ENCODE peak calls at places on chromosomes 1 and 21, in four cellular contexts. F, P, H and B are unnamed samples.

GRCh38 chr1:185144233-185144632 is 12.5 kb downstream of the TRMT1L start:
- DNase-seq in F (no peak), P (no peak), H (peak), B (no peak)

GRCh38 chr1:105137543-105138444 is 1388.1 kb downstream of the AMY1C start:
- DNase-seq in F (peak), P (peak), H (no peak), B (peak)

GRCh38 chr1:116179886-116180474 is 68.8 kb downstream of the MAB21L3 start:
- DNase-seq in F (no peak), P (no peak), H (no peak), B (no peak)

GRCh38 chr1:221743416-221744208 is 1.7 kb upstream of the DUSP10 start:
- DNase-seq in F (peak), P (peak), H (no peak), B (peak)

GRCh38 chr1:36326499-36326898 is 3.1 kb upstream of the EVA1B start:
- DNase-seq in F (no peak), P (no peak), H (no peak), B (no peak)

GRCh38 chr1:6235302-6235680 is 473 bp downstream of the ICMT start:
- DNase-seq in F (no peak), P (no peak), H (no peak), B (no peak)

GRCh38 chr1:152679454-152679853 is 4.4 kb downstream of the LCE2C start:
- DNase-seq in F (no peak), P (no peak), H (no peak), B (no peak)

GRCh38 chr1:29391362-29391880 is 155.1 kb downstream of the PTPRU start:
- DNase-seq in F (no peak), P (no peak), H (no peak), B (no peak)

GRCh38 chr1:18724001-18724411 is 93.4 kb downstream of the PAX7 start:
- DNase-seq in F (no peak), P (no peak), H (no peak), B (no peak)

GRCh38 chr1:185207178-185207577 is 50.2 kb downstream of the SWT1 start:
- DNase-seq in F (peak), P (no peak), H (no peak), B (no peak)

GRCh38 chr1:45545019-45545493 is 5.6 kb upstream of the AKR1A1 start:
- DNase-seq in F (no peak), P (no peak), H (no peak), B (no peak)

GRCh38 chr21:28636988-28637691 is 355.5 kb downstream of the LTN1 start:
- DNase-seq in F (no peak), P (no peak), H (peak), B (no peak)

GRCh38 chr1:203168256-203168786 is 7.3 kb downstream of the MYBPH start:
- DNase-seq in F (no peak), P (no peak), H (no peak), B (no peak)

GRCh38 chr1:203167026-203167912 is 8.4 kb downstream of the MYBPH start:
- DNase-seq in F (peak), P (no peak), H (no peak), B (no peak)

GRCh38 chr1:203167913-203168200 is 7.8 kb downstream of the MYBPH start:
- DNase-seq in F (no peak), P (no peak), H (no peak), B (no peak)

GRCh38 chr1:203169770-203170520 is 5.7 kb downstream of the MYBPH start:
- DNase-seq in F (no peak), P (no peak), H (no peak), B (no peak)

DNA sequence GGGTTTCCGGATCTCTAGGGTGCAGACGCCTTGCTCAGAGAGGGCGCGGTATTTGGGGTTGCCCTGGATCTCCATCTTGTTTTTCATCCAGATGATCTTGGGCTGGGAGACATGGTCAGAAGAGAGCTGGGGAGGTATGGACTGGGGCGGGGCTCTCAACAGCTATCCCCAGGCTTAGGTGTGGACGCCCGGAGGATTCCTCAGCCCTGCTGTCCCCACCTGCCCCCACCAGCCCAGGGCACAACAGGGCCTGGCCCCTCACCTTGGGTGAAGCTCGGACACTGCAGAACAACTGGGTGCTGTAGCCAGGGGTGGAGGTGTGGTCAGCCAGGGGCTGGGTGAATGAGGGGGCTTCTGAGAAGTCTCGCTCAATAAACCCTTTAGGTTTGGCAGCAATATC is 6.6 kb downstream of the MYBPH start:
- DNase-seq in F (no peak), P (no peak), H (no peak), B (no peak)
- H2BK15ac ChIP-seq in F (no peak), P (no peak), H (no peak), B (no peak)

GRCh38 chr1:48916121-48917069 is 139.7 kb upstream of the BEND5 start:
- DNase-seq in F (peak), P (peak), H (peak), B (peak)

GRCh38 chr1:48920741-48921330 is 144.1 kb upstream of the BEND5 start:
- DNase-seq in F (no peak), P (no peak), H (no peak), B (no peak)

GRCh38 chr1:48917901-48918603 is 141.4 kb upstream of the BEND5 start:
- DNase-seq in F (peak), P (no peak), H (no peak), B (no peak)

DNA sequence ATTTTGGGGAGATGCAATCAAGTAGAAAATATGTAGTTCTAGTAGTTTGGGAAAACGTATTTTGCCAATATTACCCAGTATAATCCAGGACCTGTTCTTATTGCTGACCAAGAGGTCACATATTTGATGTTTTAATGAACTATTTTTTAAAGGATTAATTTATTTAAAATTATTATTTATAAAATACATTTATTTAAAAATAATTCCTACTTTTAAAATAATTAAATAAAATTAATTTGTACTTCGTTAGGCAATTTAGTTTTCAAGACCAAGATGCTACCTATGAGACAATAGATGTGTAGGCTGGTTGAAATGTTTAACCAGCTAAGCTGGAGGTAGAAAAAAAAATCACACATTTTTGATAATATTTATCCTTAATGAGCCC is 140.4 kb upstream of the BEND5 start:
- DNase-seq in F (no peak), P (no peak), H (no peak), B (no peak)
- H3K56ac ChIP-seq in F (no peak), P (no peak), H (no peak), B (no peak)

DNA sequence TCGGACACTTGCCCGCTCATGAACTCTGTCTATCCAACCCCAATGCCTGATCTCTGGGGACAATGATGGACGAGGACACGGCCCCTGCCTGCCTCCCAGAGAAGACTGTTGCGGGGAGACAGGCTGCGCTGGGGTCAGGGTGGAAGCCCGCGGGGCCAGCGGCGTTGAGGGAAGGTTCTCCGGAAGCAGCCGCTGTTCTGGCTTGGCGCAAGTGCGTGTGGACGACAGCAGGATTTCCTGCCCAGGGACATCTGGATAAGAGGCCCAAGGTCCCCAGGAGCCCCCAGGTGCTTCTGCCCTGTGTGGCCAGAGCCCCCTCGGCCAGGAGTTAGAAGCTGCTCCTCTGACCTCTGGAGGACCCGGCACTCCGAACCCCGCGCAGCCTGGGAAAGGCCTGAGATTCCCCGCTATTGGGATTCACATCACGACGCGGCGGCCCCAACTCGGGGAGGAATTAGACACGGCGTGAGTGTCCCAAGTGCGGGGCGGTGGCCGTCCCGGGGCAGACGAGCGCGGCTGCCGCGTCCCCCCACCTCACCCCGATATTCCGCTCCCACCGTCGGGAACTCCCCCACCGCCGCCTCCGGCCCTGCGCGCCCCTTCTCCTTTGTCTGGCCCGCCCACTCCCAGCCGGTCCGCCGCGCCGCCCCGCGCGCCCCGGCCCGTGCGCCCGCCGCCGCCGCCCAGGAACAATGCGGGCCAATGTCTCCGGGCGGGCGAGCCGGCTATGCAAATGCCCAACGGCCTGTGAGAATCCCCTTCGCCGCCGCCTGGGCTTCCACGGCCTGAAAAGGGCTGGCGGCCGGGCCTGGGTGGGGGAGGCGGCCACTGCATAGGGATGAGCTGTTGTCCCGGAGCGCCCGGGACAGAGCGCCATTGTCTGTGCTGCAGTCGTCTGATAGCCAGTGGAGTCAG is 19.1 kb downstream of the RHBG start:
- DNase-seq in F (peak), P (no peak), H (no peak), B (peak)
- H2BK15ac ChIP-seq in F (no peak), P (peak), H (no peak), B (no peak)

GRCh38 chr21:45805321-45805720 is 161.8 kb downstream of the PCBP3 start:
- DNase-seq in F (no peak), P (no peak), H (no peak), B (no peak)
- H3K56ac ChIP-seq in F (no peak), P (no peak), H (no peak), B (no peak)

DNA sequence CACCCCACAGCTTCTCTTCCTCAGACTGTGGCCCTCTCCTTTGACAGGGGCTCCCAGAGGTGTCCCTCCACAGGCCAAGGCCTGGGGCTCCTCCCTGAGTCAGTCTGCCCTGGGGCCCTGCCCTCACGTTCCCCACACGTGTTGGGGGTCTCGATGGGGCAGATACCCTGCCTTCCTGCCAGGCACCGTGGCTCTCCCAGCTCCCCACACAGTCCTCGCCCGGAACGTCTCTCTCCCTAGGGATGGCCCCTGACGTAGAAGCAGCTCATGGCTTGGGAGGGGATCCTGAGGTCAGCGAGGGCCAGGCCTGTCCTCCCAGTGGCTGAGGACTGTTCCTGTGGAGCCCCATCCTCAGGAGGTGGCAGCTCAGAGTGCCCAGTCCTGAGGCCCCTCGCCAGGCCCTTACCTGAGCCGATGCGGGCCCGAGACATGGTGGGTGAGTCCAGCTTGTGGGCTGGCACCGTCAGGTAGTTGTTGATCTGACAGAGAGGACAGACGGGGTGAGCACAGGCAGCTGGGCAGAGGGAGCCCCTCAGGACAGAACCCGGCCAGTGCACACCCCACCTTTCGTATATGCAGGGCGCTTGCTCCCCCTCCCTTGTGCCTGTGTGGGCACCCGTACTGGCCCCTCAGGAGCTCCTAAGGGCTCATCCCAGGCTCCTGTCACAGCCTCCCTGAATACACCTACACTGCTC is 54.0 kb downstream of the SLC9A1 start:
- DNase-seq in F (no peak), P (no peak), H (no peak), B (no peak)
- H2BK15ac ChIP-seq in F (no peak), P (peak), H (no peak), B (no peak)

GRCh38 chr1:70993841-70994240 is 53.8 kb downstream of the PTGER3 start:
- DNase-seq in F (no peak), P (no peak), H (no peak), B (no peak)

GRCh38 chr1:70992521-70992920 is 55.1 kb downstream of the PTGER3 start:
- DNase-seq in F (no peak), P (no peak), H (no peak), B (no peak)

GRCh38 chr1:70994753-70995152 is 52.9 kb downstream of the PTGER3 start:
- DNase-seq in F (no peak), P (no peak), H (no peak), B (no peak)

DNA sequence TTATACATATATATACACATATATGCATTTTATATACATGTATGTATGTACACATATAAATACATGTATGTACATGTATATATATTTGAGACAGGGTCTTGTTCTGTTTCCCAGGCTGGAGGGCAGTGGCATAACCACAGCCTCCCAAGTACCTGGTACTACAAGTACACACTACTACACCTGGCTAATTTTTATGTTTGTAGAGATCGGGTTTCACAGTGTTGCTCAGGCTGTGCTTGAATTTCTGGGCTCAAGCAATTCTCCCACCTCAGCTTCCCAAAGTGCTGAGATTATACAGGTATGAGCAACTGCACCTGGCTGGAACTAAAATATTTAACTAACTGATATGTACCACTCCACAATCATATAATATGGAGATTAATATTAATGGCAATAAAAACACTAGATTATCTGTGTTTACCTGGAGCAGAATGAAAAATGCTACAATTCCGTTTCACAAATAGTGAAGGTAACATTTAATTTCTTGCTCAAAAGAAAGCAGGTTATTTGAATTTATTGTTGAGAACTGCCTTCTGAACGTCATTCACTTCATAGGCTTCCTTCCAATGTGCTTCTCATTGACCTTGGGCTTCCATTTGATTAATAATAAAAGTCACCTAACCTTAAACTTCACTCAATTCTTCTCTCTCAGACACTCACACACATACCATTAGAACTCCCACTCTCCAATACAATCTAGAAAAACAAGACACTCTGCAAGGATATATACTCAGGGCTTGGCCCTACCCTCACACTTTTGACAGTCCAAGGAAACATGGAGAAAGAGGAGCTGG is 57.0 kb downstream of the PTGER3 start:
- DNase-seq in F (no peak), P (no peak), H (no peak), B (no peak)
- H3K56ac ChIP-seq in F (no peak), P (no peak), H (no peak), B (no peak)

DNA sequence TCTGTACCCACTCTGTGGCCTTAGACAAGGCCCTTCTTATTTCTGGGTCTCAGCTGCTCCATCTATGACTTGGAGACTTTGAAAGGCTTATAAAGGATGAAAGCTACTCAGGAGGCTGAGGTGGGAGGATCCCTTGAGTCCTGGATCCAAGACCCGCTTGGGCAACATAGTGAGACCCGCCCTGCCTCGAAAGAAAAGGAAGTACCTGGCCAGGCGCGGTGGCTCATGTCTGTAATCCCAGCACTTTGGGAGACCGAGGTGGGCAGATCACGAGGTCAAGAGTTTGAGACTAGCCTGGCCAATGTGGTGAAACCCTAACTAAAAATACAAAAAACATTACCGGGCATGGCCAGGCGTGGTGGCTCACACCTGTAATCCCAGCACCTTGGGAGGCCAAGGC is 13.4 kb downstream of the ID3 start:
- DNase-seq in F (no peak), P (no peak), H (no peak), B (no peak)
- H2BK15ac ChIP-seq in F (no peak), P (no peak), H (peak), B (no peak)

DNA sequence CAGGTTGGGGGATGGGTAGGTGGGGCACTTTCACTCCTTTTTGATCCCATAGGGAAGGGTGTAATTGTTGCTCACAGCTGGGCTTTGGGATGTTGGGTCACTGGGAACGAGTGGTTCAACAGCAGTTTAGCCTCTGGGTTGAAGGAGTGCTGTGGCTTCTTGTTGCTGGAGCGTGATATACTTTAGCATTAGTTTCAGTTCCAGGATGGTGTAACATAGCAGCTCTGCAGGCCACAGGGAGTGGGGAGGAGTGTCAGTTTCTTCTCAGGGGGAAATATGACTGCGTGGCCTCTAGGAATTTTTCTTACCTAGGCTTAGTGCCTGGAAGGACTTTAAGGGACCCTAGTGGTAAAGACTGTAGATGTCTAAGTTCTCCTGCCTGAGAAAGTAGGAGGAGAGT is 1105.3 kb upstream of the TMPRSS15 start:
- DNase-seq in F (no peak), P (no peak), H (no peak), B (no peak)
- H3K56ac ChIP-seq in F (no peak), P (no peak), H (no peak), B (no peak)

GRCh38 chr1:1890506-1891348 is at the start of gene GNB1:
- DNase-seq in F (peak), P (peak), H (peak), B (peak)
- H2BK15ac ChIP-seq in F (no peak), P (no peak), H (no peak), B (no peak)